ENCODE peak calls at places on chromosomes 5 and 9, in four cellular contexts. Y, Z, H and I are unnamed samples.

GRCh38 chr9:134301387-134302129 is 24.7 kb upstream of the RXRA start:
- DNase-seq in Z (peak; percentile 14), H (no peak), Y (no peak), I (no peak)

GRCh38 chr9:10612649-10613398 is at the start of gene PTPRD:
- DNase-seq in Z (peak; percentile 23), H (peak; percentile 63), Y (no peak), I (peak; percentile 0)

GRCh38 chr9:120475341-120475740 is 104.6 kb downstream of the CDK5RAP2 start:
- DNase-seq in H (no peak), Z (peak; percentile 45), Y (peak; percentile 24), I (peak; percentile 24)

GRCh38 chr5:172834570-172835245 is 657 bp downstream of the ERGIC1 start:
- DNase-seq in Z (no peak), H (peak; percentile 44), Y (no peak), I (peak; percentile 41)

GRCh38 chr5:38576971-38577684 is 20.7 kb upstream of the LIFR start:
- DNase-seq in Y (no peak), H (no peak), Z (no peak), I (no peak)

GRCh38 chr5:80245986-80246781 is 9.7 kb downstream of the SERINC5 start:
- DNase-seq in Y (no peak), Z (no peak), H (no peak), I (peak; percentile 93)

GRCh38 chr5:39772307-39772706 is 347.5 kb upstream of the DAB2 start:
- DNase-seq in Y (no peak), Z (no peak), H (no peak), I (no peak)

GRCh38 chr5:121319292-121319691 is 532.4 kb upstream of the FTMT start:
- DNase-seq in Z (no peak), H (no peak), Y (no peak), I (no peak)

GRCh38 chr9:6905850-6906375 is 148.1 kb downstream of the KDM4C start:
- DNase-seq in Y (no peak), H (no peak), Z (no peak), I (no peak)

GRCh38 chr5:139691275-139691629 is 43.1 kb downstream of the CXXC5 start:
- DNase-seq in Y (no peak), H (no peak), Z (no peak), I (no peak)

GRCh38 chr5:50658243-50658642 is 8.2 kb upstream of the PARP8 start:
- DNase-seq in Y (no peak), H (no peak), Z (no peak), I (no peak)

GRCh38 chr5:180143656-180144364 is 65.2 kb downstream of the RASGEF1C start:
- DNase-seq in Z (no peak), H (no peak), Y (no peak), I (no peak)

GRCh38 chr5:150648294-150649107 is 8.0 kb downstream of the SYNPO start:
- DNase-seq in H (no peak), Y (no peak), Z (peak; percentile 41), I (no peak)

GRCh38 chr5:150645070-150645700 is 4.7 kb downstream of the SYNPO start:
- DNase-seq in Z (peak; percentile 90), Y (peak; percentile 68), H (peak; percentile 42), I (peak; percentile 96)

GRCh38 chr5:150649828-150650712 is 9.6 kb downstream of the SYNPO start:
- DNase-seq in Y (no peak), Z (peak; percentile 37), H (no peak), I (no peak)

GRCh38 chr5:150649108-150649827 is 8.8 kb downstream of the SYNPO start:
- DNase-seq in Z (peak; percentile 88), H (no peak), Y (no peak), I (no peak)

GRCh38 chr5:150647275-150648251 is 7.1 kb downstream of the SYNPO start:
- DNase-seq in H (no peak), Z (peak; percentile 94), Y (peak; percentile 64), I (no peak)
- H3K4me3 ChIP-seq in H (no peak overlapping the region), Z (no peak overlapping the region), Y (no peak overlapping the region), I (no peak overlapping the region)

GRCh38 chr5:72109625-72110024 is 2.4 kb downstream of the MAP1B start:
- DNase-seq in Z (no peak), H (no peak), Y (no peak), I (no peak)
- TF ChIP-seq CTCF in Z (peak; percentile 11), H (no peak), Y (no peak), I (no peak)

GRCh38 chr5:14667770-14668169 is 3.3 kb downstream of the OTULIN start:
- DNase-seq in Z (no peak), Y (no peak), H (no peak), I (no peak)
- H3K4me3 ChIP-seq in Z (no peak overlapping the region), Y (no peak overlapping the region), H (no peak overlapping the region), I (no peak overlapping the region)

GRCh38 chr5:88140863-88141694 is 127.6 kb downstream of the TMEM161B start:
- DNase-seq in Y (peak; percentile 98), Z (peak; percentile 96), H (peak; percentile 97), I (peak; percentile 97)

GRCh38 chr5:88143693-88144218 is 124.9 kb downstream of the TMEM161B start:
- DNase-seq in Y (no peak), Z (no peak), H (no peak), I (no peak)

GRCh38 chr5:88141695-88141979 is 127.0 kb downstream of the TMEM161B start:
- DNase-seq in Y (no peak), H (no peak), Z (no peak), I (no peak)

GRCh38 chr5:88142801-88143692 is 125.6 kb downstream of the TMEM161B start:
- DNase-seq in Y (no peak), Z (peak; percentile 50), H (no peak), I (no peak)

GRCh38 chr5:88140396-88140862 is 128.2 kb downstream of the TMEM161B start:
- DNase-seq in Z (peak; percentile 30), H (no peak), Y (no peak), I (no peak)
- TF ChIP-seq CTCF in Z (no peak), H (no peak), Y (no peak), I (no peak)

GRCh38 chr9:472676-473075 is 258.0 kb downstream of the DOCK8 start:
- DNase-seq in Y (no peak), Z (no peak), H (no peak), I (no peak)
- H3K4me3 ChIP-seq in Y (no peak overlapping the region), Z (no peak overlapping the region), H (no peak overlapping the region), I (no peak overlapping the region)